ENCODE peak calls at places on chromosomes 6 and 20, in nine cellular contexts. O, Y, B, P, G, W, H, U and X are unnamed samples.

GRCh38 chr6:26159417-26160273 is 72.4 kb downstream of the HFE start:
- DNase-seq in O (no peak), Y (no peak), B (no peak), P (no peak), G (peak; percentile 42), W (peak; percentile 43), H (peak; percentile 11), U (peak; percentile 58), X (no peak)

GRCh38 chr6:137722749-137723272 is 144.2 kb upstream of the TNFAIP3 start:
- DNase-seq in O (no peak), Y (no peak), B (no peak), P (no peak), G (peak; percentile 14), W (peak; percentile 28), H (no peak), U (peak; percentile 26), X (no peak)

GRCh38 chr6:22362361-22362760 is 65.5 kb upstream of the PRL start:
- DNase-seq in O (no peak), Y (no peak), B (no peak), P (peak; percentile 19), G (no peak), W (no peak), H (no peak), U (peak; percentile 16), X (no peak)

GRCh38 chr20:60512436-60512835 is 554.2 kb downstream of the CDH26 start:
- DNase-seq in O (peak; percentile 23), Y (peak; percentile 28), B (no peak), P (peak; percentile 11), G (peak; percentile 48), W (no peak), H (no peak), U (peak; percentile 22), X (peak; percentile 19)

GRCh38 chr6:20876016-20876415 is 341.8 kb downstream of the CDKAL1 start:
- DNase-seq in O (peak; percentile 37), Y (no peak), B (no peak), P (peak; percentile 76), G (peak; percentile 89), W (no peak), H (peak; percentile 59), U (peak; percentile 81), X (no peak)

GRCh38 chr6:41538556-41539182 is 7.5 kb upstream of the FOXP4 start:
- DNase-seq in O (no peak), Y (no peak), B (no peak), P (no peak), G (no peak), W (no peak), H (no peak), U (peak; percentile 59), X (no peak)

GRCh38 chr6:143698759-143699750 is 21.3 kb downstream of the PHACTR2 start:
- DNase-seq in O (no peak), Y (no peak), B (no peak), P (no peak), G (no peak), W (no peak), H (no peak), U (no peak), X (no peak)

GRCh38 chr20:56237337-56237736 is 11.2 kb upstream of the MC3R start:
- DNase-seq in O (no peak), Y (no peak), B (no peak), P (no peak), G (no peak), W (no peak), H (no peak), U (no peak), X (no peak)

GRCh38 chr6:80642452-80642851 is 536.0 kb downstream of the BCKDHB start:
- DNase-seq in O (peak; percentile 38), Y (no peak), B (no peak), P (peak; percentile 72), G (peak; percentile 33), W (no peak), H (no peak), U (peak; percentile 86), X (no peak)

GRCh38 chr6:143958839-143959399 is 49.1 kb downstream of the PLAGL1 start:
- DNase-seq in O (no peak), Y (no peak), B (no peak), P (no peak), G (no peak), W (no peak), H (no peak), U (no peak), X (no peak)

GRCh38 chr6:36302227-36302976 is 32.5 kb downstream of the PNPLA1 start:
- DNase-seq in O (peak; percentile 36), Y (peak; percentile 66), B (peak; percentile 86), P (peak; percentile 81), G (peak; percentile 84), W (peak; percentile 58), H (peak; percentile 89), U (peak; percentile 87), X (no peak)

GRCh38 chr6:166533205-166533824 is 53.2 kb downstream of the RAMACL start:
- DNase-seq in O (no peak), Y (no peak), B (no peak), P (no peak), G (no peak), W (no peak), H (no peak), U (no peak), X (no peak)

GRCh38 chr6:158924499-158925455 is 75.2 kb downstream of the RSPH3 start:
- DNase-seq in O (no peak), Y (no peak), B (no peak), P (no peak), G (no peak), W (no peak), H (no peak), U (no peak), X (no peak)

GRCh38 chr6:141260627-141261015 is 872.1 kb upstream of the GJE1 start:
- DNase-seq in O (no peak), Y (no peak), B (no peak), P (no peak), G (no peak), W (no peak), H (no peak), U (no peak), X (no peak)

GRCh38 chr20:4966826-4967751 is 34.2 kb downstream of the SLC23A2 start:
- DNase-seq in O (no peak), Y (no peak), B (no peak), P (no peak), G (no peak), W (no peak), H (no peak), U (no peak), X (no peak)

GRCh38 chr20:37804584-37805566 is 98.1 kb upstream of the VSTM2L start:
- DNase-seq in O (no peak), Y (peak; percentile 56), B (no peak), P (no peak), G (no peak), W (peak; percentile 68), H (no peak), U (peak; percentile 14), X (no peak)

GRCh38 chr6:29419516-29419915 is 4.8 kb downstream of the OR12D1 start:
- DNase-seq in O (no peak), Y (no peak), B (no peak), P (no peak), G (no peak), W (no peak), H (no peak), U (no peak), X (no peak)

GRCh38 chr6:36815962-36816735 is 23.1 kb downstream of the CPNE5 start:
- DNase-seq in O (no peak), Y (no peak), B (no peak), P (no peak), G (no peak), W (no peak), H (no peak), U (peak; percentile 9), X (no peak)

GRCh38 chr20:6714202-6714800 is 53.2 kb upstream of the BMP2 start:
- DNase-seq in O (no peak), Y (no peak), B (no peak), P (no peak), G (no peak), W (no peak), H (no peak), U (no peak), X (no peak)